ENCODE peak calls at places on chromosomes 5 and 9, in five cellular contexts. K is WTC11, L is A549, J is HepG2, Y is K562. S is an unnamed sample.

GRCh38 chr9:88789785-88790184 is 201.5 kb upstream of the S1PR3 start:
- DNase-seq in K (no peak), L (no peak), J (no peak), Y (no peak), S (no peak)

GRCh38 chr5:144276034-144276822 is 105.6 kb downstream of the KCTD16 start:
- DNase-seq in K (no peak), L (no peak), J (no peak), Y (no peak), S (no peak)

GRCh38 chr5:555058-555623 is 30.9 kb upstream of the SLC9A3 start:
- DNase-seq in K (no peak), L (peak; percentile 39), J (no peak), Y (no peak), S (no peak)

GRCh38 chr9:124260769-124261603 is 3.2 kb downstream of the NEK6 start:
- DNase-seq in K (no peak), L (peak; percentile 73), J (peak; percentile 61), Y (no peak), S (no peak)

GRCh38 chr5:88203977-88204735 is 64.5 kb downstream of the TMEM161B start:
- DNase-seq in K (no peak), L (no peak), J (no peak), Y (no peak), S (no peak)

GRCh38 chr5:163760498-163760897 is 255.1 kb downstream of the MAT2B start:
- DNase-seq in K (no peak), L (no peak), J (peak; percentile 24), Y (no peak), S (no peak)

GRCh38 chr5:98929982-98930355 is 1.2 kb upstream of the CHD1 start:
- DNase-seq in K (no peak), L (peak; percentile 6), J (no peak), Y (no peak), S (no peak)

GRCh38 chr9:93677641-93678136 is 101.3 kb downstream of the PHF2 start:
- DNase-seq in K (peak; percentile 4), L (no peak), J (no peak), Y (no peak), S (no peak)

GRCh38 chr5:139657363-139658321 is 9.5 kb downstream of the CXXC5 start:
- DNase-seq in K (no peak), L (no peak), J (no peak), Y (no peak), S (no peak)

GRCh38 chr5:7927466-7928375 is 58.8 kb downstream of the MTRR start:
- DNase-seq in K (peak; percentile 72), L (peak; percentile 45), J (peak; percentile 39), Y (peak; percentile 76), S (no peak)
- TF ChIP-seq ESRRA in K (no peak), L (no peak), J (no peak), Y (no peak), S (no peak)

GRCh38 chr5:3858524-3858923 is 262.9 kb downstream of the IRX1 start:
- DNase-seq in K (no peak), L (no peak), J (no peak), Y (no peak), S (no peak)

GRCh38 chr5:3862906-3863305 is 267.3 kb downstream of the IRX1 start:
- DNase-seq in K (no peak), L (no peak), J (no peak), Y (no peak), S (no peak)
- TF ChIP-seq ESRRA in K (no peak), L (no peak), J (no peak), Y (no peak), S (no peak)

GRCh38 chr5:82734291-82734690 is 342.9 kb downstream of the TMEM167A start:
- DNase-seq in K (no peak), L (no peak), J (no peak), Y (no peak), S (no peak)

GRCh38 chr5:82738681-82739080 is 338.5 kb downstream of the TMEM167A start:
- DNase-seq in K (no peak), L (no peak), J (no peak), Y (no peak), S (no peak)

GRCh38 chr5:82730862-82731261 is 346.3 kb downstream of the TMEM167A start:
- DNase-seq in K (no peak), L (no peak), J (peak; percentile 19), Y (no peak), S (no peak)

DNA sequence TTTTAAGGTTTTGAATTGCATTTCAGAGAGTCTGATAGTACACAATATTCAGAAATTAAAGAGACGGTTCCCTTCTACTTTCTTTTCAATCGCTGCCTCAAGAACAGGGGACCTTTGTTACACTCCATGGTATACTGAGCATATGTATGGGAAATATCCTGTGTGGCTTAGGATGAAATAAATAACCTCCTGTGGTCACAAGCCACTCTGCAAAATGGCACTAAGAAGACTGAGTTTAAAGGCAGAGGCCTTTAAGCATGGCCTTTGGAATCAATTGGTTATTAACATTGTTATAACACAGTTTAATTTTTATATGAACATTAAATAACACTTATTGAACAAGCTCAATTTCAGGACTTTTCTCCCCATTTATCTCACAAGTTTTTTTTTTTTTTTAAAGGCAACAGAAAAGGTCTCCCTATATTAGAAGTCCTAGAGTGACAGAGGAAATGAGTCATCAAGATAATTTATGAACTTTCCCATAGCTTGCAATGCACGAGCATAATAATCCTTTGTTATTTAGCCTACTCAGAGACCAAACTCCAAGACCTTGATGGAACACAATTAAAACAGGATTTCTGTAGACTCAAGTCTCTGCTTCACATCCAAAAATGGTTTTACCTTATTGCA is 341.9 kb downstream of the TMEM167A start:
- DNase-seq in K (no peak), L (no peak), J (peak; percentile 69), Y (no peak), S (no peak)
- TF ChIP-seq ESRRA in K (no peak), L (no peak), J (no peak), Y (no peak), S (no peak)

DNA sequence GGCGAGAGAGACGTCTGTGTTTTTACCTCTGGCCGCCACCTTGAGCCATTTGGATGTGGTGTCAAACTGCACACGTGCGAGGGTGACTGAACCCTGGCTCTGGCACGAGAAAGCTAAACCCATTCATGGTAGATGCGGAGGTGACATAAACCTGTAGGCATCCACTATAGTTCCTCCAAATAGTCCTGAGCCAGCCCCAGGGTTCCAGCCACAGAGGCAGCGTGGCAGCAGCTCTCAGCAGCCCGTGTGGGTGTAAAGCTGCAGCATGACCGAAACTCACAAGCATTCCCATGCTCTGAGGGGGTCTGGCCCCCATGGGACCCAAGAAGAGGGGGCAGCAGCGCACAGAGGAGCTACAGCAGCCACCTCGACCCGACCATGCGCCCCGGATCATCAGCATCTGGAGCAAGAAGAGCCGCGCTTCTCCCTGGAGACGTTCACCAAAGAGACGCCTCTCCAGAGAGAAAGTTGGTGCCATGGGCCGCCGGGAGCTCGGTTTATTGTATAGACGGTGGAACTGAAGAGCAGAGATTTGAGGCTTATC is 303.8 kb upstream of the IRX4 start:
- DNase-seq in K (no peak), L (no peak), J (no peak), Y (no peak), S (no peak)
- TF ChIP-seq ESRRA in K (no peak), L (no peak), J (no peak), Y (no peak), S (no peak)

GRCh38 chr9:33170464-33171156 is 3.5 kb upstream of the B4GALT1 start:
- DNase-seq in K (peak; percentile 42), L (peak; percentile 66), J (no peak), Y (no peak), S (no peak)
- TF ChIP-seq ESRRA in K (no peak), L (no peak), J (no peak), Y (no peak), S (no peak)

GRCh38 chr5:150624334-150625163 is 15.9 kb upstream of the SYNPO start:
- DNase-seq in K (peak; percentile 48), L (no peak), J (no peak), Y (peak; percentile 92), S (no peak)
- TF ChIP-seq ESRRA in K (no peak), L (no peak), J (no peak), Y (no peak), S (no peak)

GRCh38 chr5:3854069-3854741 is 258.6 kb downstream of the IRX1 start:
- DNase-seq in K (no peak), L (no peak), J (no peak), Y (no peak), S (no peak)
- TF ChIP-seq ESRRA in K (no peak), L (no peak), J (no peak), Y (no peak), S (no peak)

GRCh38 chr9:98147582-98147981 is 28.6 kb upstream of the TRIM14 start:
- DNase-seq in K (no peak), L (no peak), J (no peak), Y (no peak), S (no peak)

GRCh38 chr9:98144631-98145030 is 25.6 kb upstream of the TRIM14 start:
- DNase-seq in K (no peak), L (no peak), J (no peak), Y (no peak), S (no peak)

GRCh38 chr9:98148486-98148885 is 29.5 kb upstream of the TRIM14 start:
- DNase-seq in K (no peak), L (no peak), J (no peak), Y (no peak), S (no peak)

GRCh38 chr9:98144076-98144475 is 25.1 kb upstream of the TRIM14 start:
- DNase-seq in K (no peak), L (no peak), J (no peak), Y (no peak), S (no peak)

GRCh38 chr9:98146101-98146991 is 27.3 kb upstream of the TRIM14 start:
- DNase-seq in K (no peak), L (peak; percentile 68), J (peak; percentile 94), Y (no peak), S (peak; percentile 36)
- TF ChIP-seq ESRRA in K (no peak), L (no peak), J (no peak), Y (no peak), S (no peak)

S was measured in GM12878.